ENCODE peak calls at places on chromosomes 11 and 22, in six cellular contexts. I, C, B, H, V and K are unnamed samples.

GRCh38 chr11:77602385-77603105 is 12.8 kb downstream of the AQP11 start:
- DNase-seq in C (no peak), B (no peak), V (peak; percentile 58), H (peak; percentile 64), I (no peak), K (peak; percentile 39)

GRCh38 chr11:128536521-128536920 is 50.8 kb downstream of the ETS1 start:
- DNase-seq in I (no peak), H (no peak), V (no peak), C (no peak), B (no peak), K (no peak)

GRCh38 chr22:24683671-24684070 is 80.7 kb downstream of the GGT1 start:
- DNase-seq in V (no peak), B (no peak), C (no peak), H (peak; percentile 10), I (no peak), K (no peak)

GRCh38 chr11:48034926-48035876 is 54.8 kb downstream of the PTPRJ start:
- DNase-seq in C (no peak), H (no peak), B (no peak), V (no peak), I (no peak), K (no peak)

GRCh38 chr11:47675851-47676250 is 33.5 kb upstream of the MTCH2 start:
- DNase-seq in B (no peak), I (no peak), H (no peak), C (no peak), V (no peak), K (no peak)

GRCh38 chr11:73308963-73309960 is 1.2 kb downstream of the ARHGEF17 start:
- DNase-seq in C (peak; percentile 96), H (peak; percentile 89), I (peak; percentile 84), V (peak; percentile 88), B (peak; percentile 78), K (peak; percentile 83)

GRCh38 chr11:5643585-5643984 is 18.8 kb downstream of the TRIM34 start:
- DNase-seq in I (no peak), C (no peak), H (no peak), V (no peak), B (no peak), K (no peak)

GRCh38 chr11:63683133-63683991 is 2.1 kb downstream of the RTN3 start:
- DNase-seq in C (no peak), H (no peak), V (no peak), B (no peak), I (no peak), K (no peak)

GRCh38 chr11:17275376-17276235 is 933 bp upstream of the NUCB2 start:
- DNase-seq in B (no peak), H (no peak), C (no peak), I (no peak), V (no peak), K (no peak)

GRCh38 chr11:17276236-17277023 is at the start of gene NUCB2:
- DNase-seq in C (peak; percentile 98), V (peak; percentile 86), H (peak; percentile 80), B (peak; percentile 97), I (peak; percentile 99), K (peak; percentile 99)

GRCh38 chr11:17273668-17274321 is 2.7 kb upstream of the NUCB2 start:
- DNase-seq in B (no peak), I (peak; percentile 25), V (no peak), C (peak; percentile 83), H (no peak), K (no peak)

GRCh38 chr11:17280494-17281127 is 4.1 kb downstream of the NUCB2 start:
- DNase-seq in I (no peak), B (no peak), C (no peak), H (no peak), V (no peak), K (no peak)

GRCh38 chr11:17277024-17277584 is 565 bp downstream of the NUCB2 start:
- DNase-seq in C (peak; percentile 27), V (no peak), H (no peak), B (no peak), I (no peak), K (no peak)
- H3K4me3 ChIP-seq in C (peak overlapping the region; percentile 89), V (peak overlapping the region; percentile 86), H (peak overlapping the region; percentile 60), B (peak overlapping the region; percentile 84), I (peak overlapping the region; percentile 79), K (peak overlapping the region; percentile 71)

DNA sequence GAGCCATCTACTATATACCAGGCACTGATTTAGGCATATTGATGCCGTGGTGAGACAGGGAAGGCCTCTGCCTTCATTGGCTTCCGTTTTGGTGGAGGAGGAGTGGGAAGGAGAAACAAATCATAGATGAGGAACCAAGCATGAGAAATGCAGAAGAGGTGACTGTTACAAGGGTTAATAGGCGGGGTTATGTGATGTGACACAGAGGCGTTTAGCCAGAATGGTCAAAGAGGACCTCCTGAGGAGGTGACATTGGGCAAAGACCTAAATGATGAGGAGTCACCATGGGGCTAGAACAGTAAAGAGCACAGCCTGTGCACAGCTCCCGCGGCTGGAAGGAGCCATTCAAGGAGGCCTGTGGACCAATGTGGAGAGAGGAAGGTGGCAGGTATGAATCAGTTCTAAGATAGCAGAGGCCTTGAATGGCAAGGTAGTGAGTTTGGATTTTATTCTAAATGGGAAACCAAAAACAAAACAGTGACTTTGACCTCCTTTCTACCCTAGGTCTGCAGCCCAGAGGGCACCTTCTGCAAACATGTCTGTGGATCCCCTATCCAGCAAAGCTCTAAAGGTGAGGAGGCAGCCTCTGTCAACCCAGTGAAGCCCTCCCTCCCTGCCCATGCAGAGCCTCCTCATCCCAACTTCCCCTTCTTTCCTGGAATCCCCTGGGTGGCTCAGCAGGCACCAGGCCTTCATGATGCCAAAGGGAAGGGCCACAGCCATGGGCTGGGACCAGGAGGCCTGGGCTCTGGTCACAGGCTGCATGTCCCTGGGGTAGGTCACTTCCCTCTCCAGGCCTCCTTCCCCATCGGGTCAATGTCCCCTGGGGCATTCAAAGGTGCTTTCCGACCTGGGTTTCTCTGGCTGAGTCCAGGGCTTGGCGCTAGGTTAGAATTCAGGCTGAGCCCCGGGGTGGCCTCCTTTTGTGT is 11.8 kb downstream of the MAFF start:
- DNase-seq in V (no peak), H (no peak), C (peak; percentile 47), B (no peak), I (no peak), K (no peak)
- H3K4me3 ChIP-seq in V (no peak overlapping the region), H (no peak overlapping the region), C (peak overlapping the region; percentile 61), B (no peak overlapping the region), I (peak overlapping the region; percentile 34), K (no peak overlapping the region)

DNA sequence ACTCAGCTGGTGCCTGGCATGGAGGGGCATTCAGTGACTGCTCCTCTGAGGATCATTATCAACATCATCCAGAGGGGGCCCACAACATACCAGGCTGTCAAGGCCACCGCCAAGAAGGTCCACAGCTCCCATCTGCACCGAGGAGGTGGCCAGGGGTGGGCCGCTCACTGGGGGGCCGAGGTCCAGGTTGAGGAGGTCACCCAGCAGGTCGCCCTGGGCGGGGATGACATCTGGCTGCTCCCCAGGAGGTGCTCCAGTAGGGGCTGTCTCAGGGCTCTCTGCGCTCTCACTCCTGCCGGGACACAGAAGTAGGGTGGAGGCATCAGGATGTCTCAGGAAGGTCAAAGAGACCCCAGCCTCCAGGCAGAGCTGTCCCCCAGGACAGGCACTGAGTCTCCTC is 25.1 kb upstream of the RASL10A start:
- DNase-seq in V (no peak), B (no peak), C (no peak), I (no peak), H (no peak), K (no peak)
- H3K4me3 ChIP-seq in V (no peak overlapping the region), B (no peak overlapping the region), C (no peak overlapping the region), I (no peak overlapping the region), H (no peak overlapping the region), K (no peak overlapping the region)

DNA sequence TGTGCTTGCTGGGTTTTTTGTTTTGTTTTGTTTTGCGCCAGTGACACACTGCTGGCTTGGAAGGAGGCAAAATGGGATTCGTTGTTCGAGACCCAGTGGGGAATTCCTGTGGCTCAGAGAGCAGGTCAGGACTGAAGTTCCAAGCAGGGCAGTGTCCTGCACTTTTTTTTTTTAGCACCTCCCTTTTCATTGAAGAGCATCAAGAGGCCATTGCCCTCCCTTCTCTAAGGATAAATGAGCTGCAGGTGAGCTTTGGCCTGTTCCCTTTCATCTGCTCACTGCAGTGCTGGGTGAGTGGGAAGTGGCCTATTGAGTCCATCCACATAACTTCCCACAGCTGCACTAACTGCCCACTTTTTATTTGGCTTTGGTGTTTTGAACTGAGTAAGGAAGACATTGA is 87.8 kb downstream of the ARHGAP42 start:
- DNase-seq in B (no peak), H (no peak), I (no peak), C (no peak), V (no peak), K (no peak)
- H3K4me3 ChIP-seq in B (no peak overlapping the region), H (no peak overlapping the region), I (no peak overlapping the region), C (no peak overlapping the region), V (no peak overlapping the region), K (no peak overlapping the region)